ENCODE peak calls at places on chromosomes 1 and 21, in seven cellular contexts. R is ovary, D is AG04450, T is HCT116, X is PC-3, M is adrenal gland, S is suprapubic skin. U is an unnamed sample.

GRCh38 chr1:98963359-98963758 is 41.3 kb downstream of the PLPPR5 start:
- DNase-seq in R (no peak), D (no peak), T (no peak), X (no peak), M (no peak), S (no peak), U (no peak)

GRCh38 chr1:93330617-93331016 is 15.1 kb upstream of the DR1 start:
- DNase-seq in R (no peak), D (no peak), T (no peak), X (no peak), M (no peak), S (no peak), U (no peak)

GRCh38 chr1:95407864-95408291 is 173.9 kb downstream of the RWDD3 start:
- DNase-seq in R (no peak), D (no peak), T (no peak), X (no peak), M (no peak), S (no peak), U (no peak)

GRCh38 chr1:90768098-90768497 is 51.0 kb upstream of the BARHL2 start:
- DNase-seq in R (no peak), D (no peak), T (no peak), X (no peak), M (no peak), S (no peak), U (no peak)

GRCh38 chr1:110292327-110292741 is 46.8 kb upstream of the RBM15 start:
- DNase-seq in R (no peak), D (no peak), T (no peak), X (peak; percentile 75), M (no peak), S (no peak), U (no peak)

GRCh38 chr1:66152034-66152433 is 359.3 kb downstream of the PDE4B start:
- DNase-seq in R (no peak), D (no peak), T (no peak), X (no peak), M (no peak), S (no peak), U (no peak)

GRCh38 chr1:215887618-215888017 is 320.5 kb downstream of the KCTD3 start:
- DNase-seq in R (no peak), D (no peak), T (no peak), X (no peak), M (no peak), S (no peak), U (no peak)

GRCh38 chr1:38285807-38286530 is 239.4 kb upstream of the POU3F1 start:
- DNase-seq in R (no peak), D (no peak), T (no peak), X (no peak), M (no peak), S (no peak), U (no peak)

GRCh38 chr21:36150192-36150711 is 6.4 kb upstream of the DOP1B start:
- DNase-seq in R (peak; percentile 52), D (no peak), T (no peak), X (no peak), M (no peak), S (no peak), U (no peak)

GRCh38 chr1:186183970-186184628 is 191.0 kb downstream of the TPR start:
- DNase-seq in R (no peak), D (no peak), T (no peak), X (no peak), M (no peak), S (no peak), U (no peak)

GRCh38 chr1:111581166-111581565 is 38.4 kb upstream of the RAP1A start:
- DNase-seq in R (no peak), D (no peak), T (no peak), X (no peak), M (no peak), S (no peak), U (no peak)

GRCh38 chr1:116918714-116919357 is 9.1 kb downstream of the PTGFRN start:
- DNase-seq in R (no peak), D (no peak), T (no peak), X (peak; percentile 66), M (no peak), S (no peak), U (no peak)

GRCh38 chr1:58251415-58252073 is 295.0 kb downstream of the OMA1 start:
- DNase-seq in R (no peak), D (no peak), T (peak; percentile 7), X (peak; percentile 7), M (no peak), S (no peak), U (no peak)

GRCh38 chr1:58249371-58249728 is 297.2 kb downstream of the OMA1 start:
- DNase-seq in R (no peak), D (no peak), T (no peak), X (no peak), M (no peak), S (no peak), U (no peak)

GRCh38 chr1:58250587-58250948 is 296.0 kb downstream of the OMA1 start:
- DNase-seq in R (no peak), D (no peak), T (no peak), X (no peak), M (no peak), S (no peak), U (no peak)

GRCh38 chr1:58248067-58248466 is 298.5 kb downstream of the OMA1 start:
- DNase-seq in R (no peak), D (no peak), T (no peak), X (no peak), M (no peak), S (no peak), U (no peak)

DNA sequence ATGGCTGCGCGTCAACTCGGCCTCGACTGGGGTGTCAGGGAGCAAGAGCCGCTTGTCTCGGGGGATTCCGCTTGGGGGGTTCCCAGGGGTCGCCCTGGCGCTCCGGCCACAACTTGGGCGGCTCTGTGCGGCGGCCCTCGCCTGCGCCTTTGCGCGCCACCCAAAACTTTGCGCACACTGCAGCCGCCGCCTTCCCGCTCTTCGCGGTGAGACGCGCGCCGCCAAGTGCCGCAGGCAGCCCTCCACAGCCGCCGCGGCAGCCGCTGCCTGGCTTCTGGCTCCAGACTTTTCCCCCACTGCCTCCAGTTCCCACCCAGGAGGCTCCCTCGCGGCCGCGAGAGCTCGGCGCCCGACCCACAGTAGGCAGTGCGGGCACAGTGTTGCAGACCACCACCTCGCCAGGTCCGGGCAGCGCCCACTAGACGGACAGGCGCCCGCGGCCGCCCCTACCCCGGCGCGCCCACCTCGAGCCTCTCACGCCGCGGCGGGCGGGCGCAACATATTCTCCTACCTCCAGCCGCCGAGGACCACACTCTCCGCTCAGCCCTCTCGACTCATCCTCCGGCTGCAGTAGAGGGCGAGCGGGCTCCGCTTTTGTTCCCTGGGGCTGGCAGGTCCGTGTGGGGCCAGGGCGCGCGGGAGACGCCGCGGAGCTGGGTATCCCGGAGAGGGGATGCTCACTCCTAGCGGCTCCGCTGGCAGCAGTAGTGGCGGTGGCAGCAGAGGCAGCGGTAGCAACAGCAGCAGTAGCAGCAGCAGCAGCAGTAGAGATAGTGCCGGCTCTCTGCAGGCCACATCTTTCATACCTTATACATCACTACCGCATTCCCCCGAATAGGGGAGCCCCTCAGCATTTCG is 296.6 kb downstream of the OMA1 start:
- DNase-seq in R (peak; percentile 43), D (no peak), T (no peak), X (no peak), M (no peak), S (no peak), U (no peak)
- H3K27me3 ChIP-seq in R (no peaks in the 10 kb centered on the region), D (peaks cover 26% of the 10 kb centered on the region), T (peaks cover 25% of the 10 kb centered on the region), X (peaks cover 17% of the 10 kb centered on the region), M (peaks cover 27% of the 10 kb centered on the region), S (peaks cover 46% of the 10 kb centered on the region), U (peaks cover 38% of the 10 kb centered on the region)

DNA sequence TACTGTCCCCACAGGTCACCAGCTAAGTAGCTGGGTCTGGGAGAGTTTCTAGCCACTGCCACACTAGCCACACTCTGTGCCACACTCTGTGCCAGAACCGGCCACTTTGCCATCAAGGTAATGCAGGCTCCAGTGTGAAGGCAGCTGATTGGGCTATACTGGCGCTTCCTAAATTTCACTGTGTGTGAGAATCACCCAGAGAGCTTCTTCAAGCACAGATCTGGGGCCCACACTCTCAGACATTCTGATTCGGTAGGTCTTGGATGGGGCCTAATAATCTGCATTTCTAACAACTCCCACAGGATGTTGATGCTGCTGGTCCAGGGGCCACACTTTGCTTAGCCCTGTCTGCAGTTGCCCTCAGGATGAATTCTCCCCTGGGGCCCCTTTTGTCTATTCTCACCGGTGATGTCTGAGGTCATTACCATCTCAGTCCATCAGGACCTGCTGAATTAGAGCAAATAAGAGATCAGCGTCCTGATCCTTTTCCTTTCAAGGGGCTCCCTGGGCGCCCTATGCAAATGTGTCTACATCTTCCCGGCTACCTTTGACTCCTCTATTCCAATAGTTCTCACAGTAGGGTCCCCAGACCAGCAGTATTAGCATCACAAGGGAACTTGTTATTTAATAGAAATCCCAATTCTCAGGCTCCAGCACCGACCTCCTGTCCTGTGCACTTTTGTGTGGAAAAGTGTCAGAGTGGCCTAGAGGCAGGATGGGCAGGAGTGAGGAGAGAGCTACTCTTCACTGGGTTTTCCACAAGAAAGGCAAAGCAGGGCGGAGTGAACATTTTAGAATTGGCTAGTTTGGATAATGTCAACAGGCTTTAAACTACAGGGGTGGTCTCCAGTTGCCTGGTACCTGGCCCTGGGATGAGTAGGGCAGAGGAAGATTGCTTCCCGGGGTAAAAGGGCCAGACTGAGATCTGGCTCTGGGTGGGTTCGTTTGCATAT is 24.7 kb upstream of the LRRN2 start:
- DNase-seq in R (no peak), D (no peak), T (no peak), X (no peak), M (no peak), S (no peak), U (no peak)
- H3K27me3 ChIP-seq in R (no peaks in the 10 kb centered on the region), D (peaks cover 50% of the 10 kb centered on the region), T (peaks cover 15% of the 10 kb centered on the region), X (no peaks in the 10 kb centered on the region), M (peaks cover 26% of the 10 kb centered on the region), S (peaks cover 57% of the 10 kb centered on the region), U (peaks cover 9% of the 10 kb centered on the region)

DNA sequence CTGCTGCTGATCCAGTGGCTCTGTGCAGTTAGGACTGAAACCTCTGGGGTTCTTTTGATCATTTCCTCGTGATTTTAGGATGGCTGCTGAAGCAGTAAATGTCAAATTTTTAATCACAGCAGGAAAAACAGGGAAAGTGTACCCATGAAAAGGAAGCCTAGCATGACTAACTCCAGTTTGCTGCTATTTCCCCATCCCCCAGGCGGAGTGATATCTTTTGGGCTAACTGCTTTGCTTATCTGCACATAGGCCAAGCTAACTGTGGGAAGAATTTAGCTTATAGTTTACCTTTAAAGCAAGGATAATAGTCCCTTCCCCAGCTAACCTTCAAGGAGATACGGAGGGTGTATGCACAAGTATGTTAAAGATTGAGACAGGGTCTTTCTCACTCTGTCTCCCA is 149.8 kb upstream of the TNR start:
- DNase-seq in R (no peak), D (no peak), T (no peak), X (no peak), M (no peak), S (no peak), U (no peak)
- H3K27me3 ChIP-seq in R (no peaks in the 10 kb centered on the region), D (no peaks in the 10 kb centered on the region), T (no peaks in the 10 kb centered on the region), X (no peaks in the 10 kb centered on the region), M (no peaks in the 10 kb centered on the region), S (no peaks in the 10 kb centered on the region), U (no peaks in the 10 kb centered on the region)

GRCh38 chr1:115336741-115337140 is 1.3 kb downstream of the NGF start:
- DNase-seq in R (no peak), D (no peak), T (no peak), X (no peak), M (no peak), S (no peak), U (no peak)
- H3K27me3 ChIP-seq in R (no peaks in the 10 kb centered on the region), D (no peaks in the 10 kb centered on the region), T (no peaks in the 10 kb centered on the region), X (no peaks in the 10 kb centered on the region), M (peaks cover 18% of the 10 kb centered on the region), S (peaks cover 17% of the 10 kb centered on the region), U (peaks cover 40% of the 10 kb centered on the region)

U was measured in transverse colon.